ENCODE peak calls at places on chromosomes 16 and 17, in seven cellular contexts. U, H, G, C, J, L and R are unnamed samples.

GRCh38 chr17:73386561-73386960 is 74.8 kb upstream of the CDC42EP4 start:
- DNase-seq in U (no peak), H (no peak), G (no peak), C (no peak), J (no peak), L (no peak), R (no peak)

GRCh38 chr17:70913086-70913485 is 743.8 kb downstream of the KCNJ2 start:
- DNase-seq in U (no peak), H (no peak), G (no peak), C (no peak), J (peak; percentile 44), L (no peak), R (no peak)

GRCh38 chr16:68752602-68753001 is 15.5 kb downstream of the CDH1 start:
- DNase-seq in U (no peak), H (no peak), G (no peak), C (no peak), J (no peak), L (no peak), R (no peak)

GRCh38 chr17:54196751-54197150 is 374.0 kb downstream of the KIF2B start:
- DNase-seq in U (no peak), H (no peak), G (no peak), C (no peak), J (no peak), L (no peak), R (no peak)

GRCh38 chr16:58913456-58913855 is 179.3 kb upstream of the GOT2 start:
- DNase-seq in U (no peak), H (no peak), G (no peak), C (no peak), J (no peak), L (no peak), R (no peak)

GRCh38 chr17:71022758-71023157 is 853.4 kb downstream of the KCNJ2 start:
- DNase-seq in U (no peak), H (no peak), G (no peak), C (no peak), J (no peak), L (no peak), R (no peak)

GRCh38 chr16:56262148-56262878 is 71.0 kb downstream of the GNAO1 start:
- DNase-seq in U (no peak), H (peak; percentile 64), G (no peak), C (no peak), J (no peak), L (no peak), R (no peak)

GRCh38 chr16:14194706-14195105 is 123.6 kb downstream of the MRTFB start:
- DNase-seq in U (no peak), H (no peak), G (no peak), C (no peak), J (no peak), L (no peak), R (no peak)

GRCh38 chr17:27473748-27474609 is 17.7 kb downstream of the KSR1 start:
- DNase-seq in U (peak; percentile 63), H (peak; percentile 71), G (peak; percentile 33), C (no peak), J (no peak), L (no peak), R (peak; percentile 94)

GRCh38 chr17:17355426-17355825 is 52.3 kb downstream of the NT5M start:
- DNase-seq in U (no peak), H (no peak), G (no peak), C (peak; percentile 8), J (no peak), L (peak; percentile 16), R (no peak)

GRCh38 chr17:1711804-1712203 is 1.6 kb upstream of the TLCD2 start:
- DNase-seq in U (no peak), H (no peak), G (no peak), C (no peak), J (peak; percentile 32), L (no peak), R (no peak)

GRCh38 chr16:85785927-85786326 is 13.4 kb downstream of the EMC8 start:
- DNase-seq in U (no peak), H (no peak), G (no peak), C (no peak), J (no peak), L (no peak), R (no peak)

GRCh38 chr17:51185763-51186332 is 19.6 kb downstream of the NME2 start:
- DNase-seq in U (no peak), H (no peak), G (no peak), C (no peak), J (no peak), L (no peak), R (no peak)

GRCh38 chr17:59893617-59894100 is 738 bp downstream of the RPS6KB1 start:
- DNase-seq in U (peak; percentile 74), H (no peak), G (no peak), C (no peak), J (peak; percentile 62), L (no peak), R (peak; percentile 37)

GRCh38 chr17:48723555-48724239 is 712 bp downstream of the PRAC2 start:
- DNase-seq in U (peak; percentile 14), H (no peak), G (peak; percentile 67), C (no peak), J (no peak), L (no peak), R (no peak)

GRCh38 chr16:70432304-70432799 is 6.5 kb downstream of the ST3GAL2 start:
- DNase-seq in U (no peak), H (no peak), G (no peak), C (no peak), J (no peak), L (no peak), R (no peak)

GRCh38 chr16:72013888-72014538 is 5.5 kb downstream of the DHODH start:
- DNase-seq in U (peak; percentile 12), H (peak; percentile 61), G (no peak), C (peak; percentile 37), J (no peak), L (no peak), R (peak; percentile 9)

GRCh38 chr17:7886227-7887037 is 2.2 kb upstream of the CHD3 start:
- DNase-seq in U (peak; percentile 51), H (peak; percentile 69), G (peak; percentile 68), C (peak; percentile 52), J (peak; percentile 55), L (no peak), R (peak; percentile 45)

GRCh38 chr16:48269011-48269410 is 21.7 kb upstream of the ABCC11 start:
- DNase-seq in U (no peak), H (no peak), G (no peak), C (no peak), J (no peak), L (no peak), R (no peak)

GRCh38 chr16:1300664-1301476 is 8.6 kb upstream of the UBE2I start:
- DNase-seq in U (peak; percentile 81), H (peak; percentile 84), G (peak; percentile 48), C (peak; percentile 33), J (peak; percentile 78), L (peak; percentile 43), R (peak; percentile 61)

GRCh38 chr17:79125503-79125902 is 50.9 kb downstream of the ENGASE start:
- DNase-seq in U (no peak), H (no peak), G (no peak), C (no peak), J (no peak), L (no peak), R (peak; percentile 40)

GRCh38 chr17:74213897-74214386 is 571 bp downstream of the TTYH2 start:
- DNase-seq in U (no peak), H (no peak), G (no peak), C (peak; percentile 38), J (no peak), L (no peak), R (no peak)

GRCh38 chr17:31197991-31198390 is 99.0 kb downstream of the OMG start:
- DNase-seq in U (no peak), H (no peak), G (no peak), C (no peak), J (peak; percentile 63), L (no peak), R (no peak)

GRCh38 chr17:20994779-20995149 is 48.0 kb downstream of the USP22 start:
- DNase-seq in U (no peak), H (peak; percentile 47), G (no peak), C (no peak), J (no peak), L (no peak), R (no peak)

GRCh38 chr16:73092236-73092781 is 44.4 kb upstream of the ZFHX3 start:
- DNase-seq in U (no peak), H (no peak), G (no peak), C (no peak), J (no peak), L (peak; percentile 38), R (no peak)

GRCh38 chr17:48484256-48484655 is 46.6 kb downstream of the HOXB1 start:
- DNase-seq in U (no peak), H (no peak), G (no peak), C (no peak), J (peak; percentile 76), L (no peak), R (no peak)

DNA sequence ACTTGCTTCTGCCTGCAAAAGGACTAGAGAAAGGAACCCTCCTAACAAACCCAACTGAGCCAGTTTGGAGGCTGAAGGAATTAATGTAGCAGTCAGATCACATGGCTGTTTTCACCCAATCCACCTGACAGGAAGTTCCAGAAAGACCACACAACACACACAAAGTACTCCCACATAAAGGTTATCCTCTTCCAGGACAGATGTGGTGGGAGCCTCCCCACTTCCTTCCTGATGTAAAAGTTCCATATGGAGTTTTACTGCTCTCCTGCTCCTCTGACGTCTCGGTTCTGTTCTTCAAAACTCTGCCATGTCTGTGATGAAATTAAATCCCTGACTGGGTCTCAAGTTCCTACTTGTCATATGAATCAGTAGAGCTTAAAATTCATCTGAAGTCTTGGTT is 497.0 kb upstream of the HSBP1 start:
- DNase-seq in U (no peak), H (no peak), G (no peak), C (no peak), J (no peak), L (no peak), R (no peak)
- H3K4me3 ChIP-seq in U (no peak overlapping the region), H (no peak overlapping the region), G (no peak overlapping the region), C (no peak overlapping the region), J (no peak overlapping the region), L (no peak overlapping the region), R (no peak overlapping the region)

GRCh38 chr16:270381-271255 is 5.1 kb downstream of the RGS11 start:
- DNase-seq in U (no peak), H (no peak), G (no peak), C (no peak), J (no peak), L (no peak), R (no peak)
- H3K27ac ChIP-seq in U (no peak overlapping the region), H (no peak overlapping the region), G (no peak overlapping the region), C (no peak overlapping the region), J (no peak overlapping the region), L (no peak overlapping the region), R (no peak overlapping the region)

GRCh38 chr16:54648575-54648974 is 282.1 kb upstream of the IRX5 start:
- DNase-seq in U (no peak), H (no peak), G (no peak), C (no peak), J (no peak), L (no peak), R (no peak)
- H3K4me3 ChIP-seq in U (no peak overlapping the region), H (no peak overlapping the region), G (no peak overlapping the region), C (no peak overlapping the region), J (no peak overlapping the region), L (no peak overlapping the region), R (no peak overlapping the region)

GRCh38 chr17:4836221-4836620 is 3.1 kb downstream of the MINK1 start:
- DNase-seq in U (no peak), H (no peak), G (no peak), C (no peak), J (no peak), L (no peak), R (no peak)
- H3K27ac ChIP-seq in U (no peak overlapping the region), H (peak overlapping the region; percentile 70), G (no peak overlapping the region), C (no peak overlapping the region), J (no peak overlapping the region), L (peak overlapping the region; percentile 100), R (no peak overlapping the region)